ENCODE peak calls at places on chromosomes 11 and 22, in seven cellular contexts. Y, F, T, G, L, E and B are unnamed samples.
A peak's percentile ranks its signal among the peaks of the same experiment; 100 is the strongest.

GRCh38 chr22:38083931-38084631 is at the start of gene SLC16A8:
- DNase-seq in E (no peak), Y (no peak), F (no peak), G (no peak), T (no peak), L (no peak), B (peak; percentile 67)

GRCh38 chr22:37226514-37226913 is 14.2 kb upstream of the SSTR3 start:
- DNase-seq in E (no peak), G (no peak), L (no peak), Y (no peak), T (no peak), F (no peak), B (no peak)

GRCh38 chr11:9039194-9039593 is 35.4 kb upstream of the NRIP3 start:
- DNase-seq in T (no peak), L (no peak), G (no peak), F (no peak), Y (peak; percentile 3), E (no peak), B (no peak)

GRCh38 chr22:32700186-32700882 is 101.2 kb upstream of the TIMP3 start:
- DNase-seq in T (peak; percentile 72), L (no peak), E (peak; percentile 66), G (no peak), F (no peak), Y (peak; percentile 58), B (no peak)

GRCh38 chr22:24986816-24987215 is 34.3 kb downstream of the KIAA1671 start:
- DNase-seq in G (no peak), L (no peak), Y (no peak), F (no peak), E (no peak), T (no peak), B (no peak)

GRCh38 chr11:108870373-108871020 is 205.6 kb downstream of the DDX10 start:
- DNase-seq in E (no peak), G (no peak), Y (peak; percentile 87), L (peak; percentile 34), T (no peak), F (no peak), B (no peak)

GRCh38 chr11:94602430-94603372 is 35.5 kb downstream of the PIWIL4 start:
- DNase-seq in G (peak; percentile 65), E (peak; percentile 59), Y (peak; percentile 86), F (peak; percentile 78), L (peak; percentile 81), T (peak; percentile 39), B (peak; percentile 84)

GRCh38 chr22:31451709-31452571 is 37.7 kb downstream of the EIF4ENIF1 start:
- DNase-seq in F (peak; percentile 54), E (no peak), G (no peak), L (peak; percentile 1), T (peak; percentile 25), Y (peak; percentile 59), B (no peak)

GRCh38 chr11:60978546-60979380 is 7.3 kb downstream of the CD6 start:
- DNase-seq in E (no peak), Y (no peak), F (no peak), T (no peak), L (no peak), G (no peak), B (peak; percentile 42)

GRCh38 chr22:30077279-30077678 is 3.0 kb upstream of the HORMAD2 start:
- DNase-seq in T (no peak), L (no peak), F (no peak), Y (no peak), E (no peak), G (no peak), B (no peak)

GRCh38 chr22:31230871-31231621 is 18.9 kb downstream of the LIMK2 start:
- DNase-seq in F (peak; percentile 46), Y (peak; percentile 74), G (no peak), E (no peak), T (no peak), L (peak; percentile 53), B (no peak)

GRCh38 chr11:123478352-123478986 is 48.4 kb downstream of the GRAMD1B start:
- DNase-seq in T (peak; percentile 71), E (no peak), G (no peak), Y (peak; percentile 85), L (peak; percentile 63), F (peak; percentile 84), B (peak; percentile 62)

GRCh38 chr11:66327171-66328035 is 8.8 kb downstream of the RIN1 start:
- DNase-seq in L (no peak), G (no peak), E (no peak), Y (peak; percentile 64), F (no peak), T (no peak), B (no peak)

GRCh38 chr11:34633640-34633989 is 12.7 kb downstream of the EHF start:
- DNase-seq in F (no peak), E (no peak), Y (no peak), L (no peak), G (no peak), T (no peak), B (no peak)

GRCh38 chr22:30365891-30366290 is 9.1 kb downstream of the CCDC157 start:
- DNase-seq in G (no peak), L (no peak), T (no peak), F (no peak), Y (no peak), E (no peak), B (no peak)

GRCh38 chr11:101011881-101012280 is 117.7 kb downstream of the PGR start:
- DNase-seq in E (no peak), L (no peak), F (no peak), T (no peak), G (no peak), Y (no peak), B (no peak)

GRCh38 chr22:36334838-36335603 is 52.7 kb downstream of the MYH9 start:
- DNase-seq in T (no peak), G (peak; percentile 85), Y (peak; percentile 84), L (peak; percentile 70), E (no peak), F (no peak), B (peak; percentile 70)

GRCh38 chr22:31637938-31638618 is 23.9 kb downstream of the PISD start:
- DNase-seq in E (peak; percentile 51), F (no peak), G (no peak), T (no peak), L (no peak), Y (no peak), B (no peak)

GRCh38 chr11:28835790-28836189 is 727.6 kb downstream of the METTL15 start:
- DNase-seq in T (no peak), E (no peak), F (no peak), G (no peak), L (no peak), Y (peak; percentile 57), B (no peak)

DNA sequence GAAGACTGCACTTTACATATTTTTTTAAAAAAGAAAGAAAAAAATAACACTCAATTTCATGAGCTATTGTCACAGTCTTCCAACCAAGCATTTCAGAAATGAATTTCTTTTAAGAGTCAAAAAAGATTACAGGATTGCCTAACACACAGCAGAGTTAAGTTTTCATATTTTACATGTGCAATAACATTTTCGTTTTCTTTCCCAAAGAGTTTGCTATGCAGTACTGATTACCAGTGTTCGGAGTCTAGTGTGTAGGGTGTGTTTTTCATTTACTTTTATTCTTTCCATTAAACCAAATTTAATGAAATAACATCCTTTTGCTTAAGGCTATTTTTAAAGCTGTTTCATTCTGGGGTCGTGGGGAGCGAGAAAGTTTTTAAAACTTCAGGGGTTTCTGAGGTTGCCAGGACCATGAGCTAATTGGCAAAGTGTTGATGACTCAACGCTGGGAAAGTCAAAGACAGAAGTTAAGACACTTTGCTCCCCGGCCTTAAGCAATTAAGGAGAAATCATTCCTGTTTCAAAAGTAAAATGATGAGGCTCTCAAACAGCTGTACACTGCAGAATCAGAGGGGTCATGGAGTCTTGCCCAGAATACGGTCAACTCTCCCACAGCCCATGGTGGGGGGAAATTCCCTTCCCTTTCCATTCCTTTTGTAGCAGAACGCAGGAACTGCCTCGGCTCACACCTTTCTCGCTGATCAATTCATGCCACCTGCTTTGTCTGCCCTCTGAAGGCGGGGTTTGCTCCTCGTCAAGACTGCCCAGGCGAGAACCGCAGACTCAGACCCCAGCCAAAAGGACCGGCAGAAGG is 53.0 kb downstream of the MN1 start:
- DNase-seq in T (no peak), Y (peak; percentile 58), L (no peak), G (no peak), E (no peak), F (no peak), B (peak; percentile 59)
- H3K4me3 ChIP-seq in T (peak overlapping the region; percentile 14), Y (no peak overlapping the region), L (peak overlapping the region; percentile 25), G (no peak overlapping the region), E (no peak overlapping the region), F (no peak overlapping the region), B (no peak overlapping the region)

GRCh38 chr22:42645341-42645937 is 3.8 kb downstream of the CYB5R3 start:
- DNase-seq in T (no peak), Y (no peak), F (no peak), G (no peak), L (no peak), E (no peak), B (no peak)

GRCh38 chr22:42648368-42649260 is 578 bp downstream of the CYB5R3 start:
- DNase-seq in T (no peak), E (peak; percentile 45), F (no peak), G (no peak), L (no peak), Y (no peak), B (peak; percentile 71)

GRCh38 chr22:42645938-42646568 is 3.1 kb downstream of the CYB5R3 start:
- DNase-seq in E (no peak), T (no peak), Y (no peak), L (no peak), G (no peak), F (no peak), B (no peak)

GRCh38 chr22:42648017-42648367 is 1.2 kb downstream of the CYB5R3 start:
- DNase-seq in G (no peak), F (no peak), E (no peak), Y (no peak), T (no peak), L (no peak), B (no peak)

GRCh38 chr22:42646569-42647525 is 2.3 kb downstream of the CYB5R3 start:
- DNase-seq in F (peak; percentile 49), G (no peak), Y (no peak), L (no peak), T (no peak), E (no peak), B (no peak)
- H3K4me3 ChIP-seq in F (no peak overlapping the region), G (no peak overlapping the region), Y (no peak overlapping the region), L (no peak overlapping the region), T (peak overlapping the region; percentile 3), E (peak overlapping the region; percentile 99), B (no peak overlapping the region)

GRCh38 chr11:95704865-95705264 is 84.7 kb downstream of the FAM76B start:
- DNase-seq in F (no peak), Y (no peak), G (no peak), T (no peak), E (no peak), L (no peak), B (no peak)
- H3K4me3 ChIP-seq in F (no peak overlapping the region), Y (no peak overlapping the region), G (no peak overlapping the region), T (no peak overlapping the region), E (no peak overlapping the region), L (no peak overlapping the region), B (no peak overlapping the region)

GRCh38 chr11:118610773-118611432 is 3.5 kb downstream of the PHLDB1 start:
- DNase-seq in L (no peak), Y (peak; percentile 66), G (peak; percentile 77), E (peak; percentile 83), T (no peak), F (peak; percentile 86), B (peak; percentile 86)
- H3K4me3 ChIP-seq in L (peak overlapping the region; percentile 83), Y (peak overlapping the region; percentile 93), G (peak overlapping the region; percentile 66), E (peak overlapping the region; percentile 70), T (peak overlapping the region; percentile 84), F (peak overlapping the region; percentile 21), B (peak overlapping the region; percentile 52)

GRCh38 chr11:105862736-105863367 is 159.2 kb downstream of the MSANTD4 start:
- DNase-seq in F (peak; percentile 62), T (peak; percentile 57), G (no peak), E (no peak), L (peak; percentile 13), Y (peak; percentile 68), B (no peak)
- H3K4me3 ChIP-seq in F (no peak overlapping the region), T (no peak overlapping the region), G (no peak overlapping the region), E (no peak overlapping the region), L (no peak overlapping the region), Y (no peak overlapping the region), B (no peak overlapping the region)